ENCODE peak calls at places on chromosomes 16 and 17, in nine cellular contexts. P is fibroblast of lung, C is heart left ventricle, Z is cardiac muscle cell, N is AG04450, O is mammary epithelial cell, L is thoracic aorta, A is psoas muscle, K is aorta. D is an unnamed sample.

GRCh38 chr16:27481282-27481934 is 68.3 kb downstream of the GTF3C1 start:
- DNase-seq in C (no peak), Z (no peak), A (no peak), K (peak; percentile 64), L (no peak), O (no peak), N (no peak), P (no peak), D (no peak)

GRCh38 chr17:52383493-52384100 is 225.1 kb upstream of the CA10 start:
- DNase-seq in C (peak; percentile 21), Z (peak; percentile 84), A (no peak), K (no peak), P (peak; percentile 1), N (no peak), L (no peak), O (peak; percentile 64), D (peak; percentile 60)

GRCh38 chr16:62041401-62041800 is 5.2 kb upstream of the CDH8 start:
- DNase-seq in N (no peak), Z (peak; percentile 73), K (no peak), O (peak; percentile 27), C (no peak), P (no peak), A (no peak), L (no peak), D (no peak)

GRCh38 chr17:32805029-32805976 is 71.6 kb downstream of the MYO1D start:
- DNase-seq in N (no peak), C (no peak), L (no peak), P (no peak), A (no peak), Z (no peak), K (no peak), O (peak; percentile 58), D (no peak)

GRCh38 chr17:68522266-68522665 is 10.0 kb downstream of the PRKAR1A start:
- DNase-seq in P (no peak), C (no peak), K (no peak), N (no peak), A (no peak), L (no peak), O (no peak), Z (no peak), D (no peak)

GRCh38 chr17:17737938-17738894 is 57.0 kb downstream of the RAI1 start:
- DNase-seq in Z (peak; percentile 75), C (no peak), K (no peak), N (no peak), L (no peak), O (peak; percentile 44), A (no peak), P (peak; percentile 47), D (no peak)

GRCh38 chr17:57895382-57896060 is 45.7 kb upstream of the MRPS23 start:
- DNase-seq in N (no peak), P (no peak), K (no peak), C (peak; percentile 70), L (no peak), Z (no peak), O (no peak), A (no peak), D (no peak)

GRCh38 chr17:48023408-48024148 is 14.0 kb downstream of the COPZ2 start:
- DNase-seq in C (peak; percentile 83), L (peak; percentile 71), Z (peak; percentile 82), K (peak; percentile 96), O (peak; percentile 83), P (peak; percentile 56), A (peak; percentile 89), N (no peak), D (peak; percentile 97)

GRCh38 chr17:7854851-7855642 is at the start of gene TMEM88:
- DNase-seq in N (no peak), A (no peak), Z (peak; percentile 87), K (peak; percentile 84), L (no peak), O (no peak), P (no peak), C (peak; percentile 68), D (no peak)

GRCh38 chr17:50955667-50956120 is 89.5 kb upstream of the TOB1 start:
- DNase-seq in N (no peak), Z (no peak), O (no peak), K (no peak), L (no peak), P (no peak), C (no peak), A (no peak), D (no peak)

GRCh38 chr16:28258571-28258970 is 33.8 kb upstream of the SBK1 start:
- DNase-seq in P (no peak), K (peak; percentile 80), A (peak; percentile 79), O (no peak), Z (peak; percentile 87), N (no peak), L (no peak), C (peak; percentile 67), D (no peak)

GRCh38 chr17:19386974-19387920 is at the start of gene MFAP4:
- DNase-seq in P (peak; percentile 97), C (peak; percentile 71), Z (peak; percentile 58), N (peak; percentile 88), A (peak; percentile 75), L (no peak), O (no peak), K (peak; percentile 91), D (peak; percentile 78)

GRCh38 chr16:82891424-82891823 is 264.7 kb downstream of the CDH13 start:
- DNase-seq in A (no peak), C (no peak), K (no peak), N (no peak), L (no peak), P (no peak), Z (no peak), O (no peak), D (no peak)

GRCh38 chr16:68081796-68082567 is 3.2 kb upstream of the NFATC3 start:
- DNase-seq in K (no peak), C (no peak), Z (no peak), P (no peak), A (no peak), L (no peak), O (no peak), N (no peak), D (no peak)

GRCh38 chr17:40364906-40365305 is 369 bp upstream of the GJD3 start:
- DNase-seq in P (no peak), C (no peak), N (no peak), A (no peak), O (no peak), Z (no peak), L (no peak), K (peak; percentile 47), D (no peak)

GRCh38 chr16:30558789-30559377 is 709 bp upstream of the ZNF764 start:
- DNase-seq in O (no peak), L (no peak), N (no peak), P (no peak), A (no peak), Z (no peak), C (no peak), K (peak; percentile 82), D (no peak)
- H3K4me3 ChIP-seq in O (peak overlapping the region; percentile 35), L (peak overlapping the region; percentile 84), N (peak overlapping the region; percentile 50), P (peak overlapping the region; percentile 30), A (peak overlapping the region; percentile 96), Z (no peak overlapping the region), C (peak overlapping the region; percentile 81), K (no peak overlapping the region), D (peak overlapping the region; percentile 93)

DNA sequence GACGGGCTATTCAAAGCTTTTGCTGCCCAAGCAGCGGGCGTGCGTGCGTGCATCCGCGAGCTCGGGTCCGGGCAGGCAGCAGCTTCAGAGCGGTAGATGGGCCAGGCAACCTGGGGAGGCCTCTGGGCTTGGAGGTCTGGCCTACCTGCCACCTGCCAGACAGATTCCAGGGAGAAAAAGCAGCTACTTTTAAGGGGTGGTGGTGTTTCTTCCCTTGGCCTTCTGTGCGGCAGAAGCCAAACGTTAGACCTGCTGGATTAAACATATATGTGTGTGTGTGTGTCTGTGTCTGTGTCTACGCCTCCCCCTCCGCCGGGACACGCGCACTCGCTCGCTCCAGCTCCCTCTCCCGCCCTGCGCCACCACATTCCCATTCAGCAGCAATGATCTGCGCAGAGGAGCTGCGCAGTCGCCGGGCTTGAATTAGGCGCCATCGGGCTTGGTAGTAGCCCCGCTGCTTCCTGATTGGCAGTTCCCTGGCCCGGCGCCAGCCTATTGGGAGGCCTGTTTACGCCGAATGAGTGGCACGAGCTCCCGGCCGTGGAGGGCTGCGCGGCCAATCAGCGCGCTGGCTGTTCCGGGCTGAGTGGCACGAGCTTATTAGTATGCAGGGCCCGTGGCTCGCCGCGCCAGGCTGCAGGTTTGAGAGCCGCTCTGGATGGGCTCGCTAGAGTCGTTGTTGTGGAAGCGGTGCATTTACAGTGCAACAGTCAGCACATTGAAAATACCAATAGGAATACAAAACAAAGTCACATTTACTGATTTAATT is at the start of gene BAHCC1:
- DNase-seq in A (peak; percentile 100), C (peak; percentile 100), K (peak; percentile 100), Z (peak; percentile 100), L (peak; percentile 100), O (peak; percentile 100), P (peak; percentile 100), N (peak; percentile 99), D (peak; percentile 100)
- H3K27me3 ChIP-seq in A (no peaks in the 10 kb centered on the region), C (no peaks in the 10 kb centered on the region), K (no peaks in the 10 kb centered on the region), Z (no peaks in the 10 kb centered on the region), L (no peaks in the 10 kb centered on the region), O (no peaks in the 10 kb centered on the region), P (no peaks in the 10 kb centered on the region), N (no peaks in the 10 kb centered on the region), D (no peaks in the 10 kb centered on the region)

DNA sequence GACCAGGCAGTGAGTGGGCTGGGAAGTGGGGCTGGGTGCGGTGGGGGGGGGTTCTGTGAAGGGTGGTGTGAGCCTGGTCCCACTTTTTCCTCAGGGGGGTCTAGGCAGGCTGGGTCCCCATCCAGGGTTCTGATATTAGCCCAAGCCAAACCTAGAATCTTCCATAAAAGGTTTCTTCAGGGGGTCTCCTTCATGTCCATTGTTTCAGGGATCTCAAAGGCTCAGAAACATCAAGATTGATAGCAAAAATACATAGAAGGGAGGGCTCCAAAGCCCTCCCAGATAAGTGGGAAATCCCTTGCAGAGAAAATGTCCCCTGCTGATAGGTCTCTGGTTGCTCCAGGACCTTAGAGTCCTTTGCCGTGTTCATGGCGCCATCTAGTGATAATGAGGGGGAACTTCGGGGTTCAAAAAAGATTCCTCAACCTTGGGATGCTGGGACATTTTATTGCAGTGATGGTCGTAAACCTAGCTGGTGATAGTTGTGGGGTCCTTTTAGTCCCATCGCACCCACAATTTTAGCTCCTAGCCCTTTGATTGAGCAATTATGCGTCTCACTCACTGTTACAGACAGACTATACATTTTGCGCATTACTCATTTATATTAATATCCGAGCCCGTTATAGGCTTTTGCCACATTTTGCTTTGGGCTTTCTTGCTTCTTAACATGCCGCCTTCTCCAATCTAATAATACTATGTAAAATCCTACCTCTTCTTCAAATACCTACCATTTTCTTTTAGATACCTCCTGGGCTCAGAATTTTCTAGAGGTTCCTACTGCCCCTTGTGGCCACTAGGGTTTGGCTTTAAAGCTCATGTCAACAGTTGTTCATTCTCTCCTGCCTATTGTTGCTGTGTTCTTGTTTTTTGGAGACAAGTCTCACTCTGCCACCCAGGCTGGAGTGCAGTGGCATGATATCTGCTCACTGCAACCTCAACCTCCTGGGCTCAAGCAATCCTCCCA is 35.1 kb downstream of the IGF2BP1 start:
- DNase-seq in L (no peak), C (no peak), A (no peak), N (peak; percentile 60), O (peak; percentile 59), K (no peak), P (peak; percentile 85), Z (peak; percentile 85), D (peak; percentile 55)
- H3K4me3 ChIP-seq in L (no peak overlapping the region), C (no peak overlapping the region), A (no peak overlapping the region), N (no peak overlapping the region), O (no peak overlapping the region), K (no peak overlapping the region), P (no peak overlapping the region), Z (no peak overlapping the region), D (peak overlapping the region; percentile 15)

DNA sequence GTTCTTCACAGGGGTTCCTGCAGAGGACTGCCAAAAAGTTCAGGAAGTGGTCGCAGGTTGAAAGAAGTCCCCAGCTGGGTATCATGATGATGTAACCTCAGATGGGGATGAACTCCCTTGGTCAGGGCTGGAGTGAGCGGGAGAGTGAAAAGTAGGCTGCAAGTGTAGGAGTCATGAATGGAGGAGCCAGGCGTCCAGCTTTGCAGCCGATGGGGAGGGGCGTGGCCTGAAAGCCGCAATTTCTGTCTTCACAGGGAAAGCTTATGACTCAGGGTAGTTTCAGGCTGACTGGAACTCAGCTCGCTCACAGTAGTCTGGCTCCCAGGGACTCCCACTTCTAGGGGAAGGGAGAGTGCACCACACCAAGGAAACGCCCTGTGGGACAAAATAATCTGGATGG is 70.0 kb upstream of the HS3ST3A1 start:
- DNase-seq in O (no peak), C (no peak), A (no peak), L (no peak), Z (no peak), K (no peak), P (no peak), N (no peak), D (peak; percentile 60)
- H3K27me3 ChIP-seq in O (peaks cover 2% of the 10 kb centered on the region), C (no peaks in the 10 kb centered on the region), A (no peaks in the 10 kb centered on the region), L (no peaks in the 10 kb centered on the region), Z (no peaks in the 10 kb centered on the region), K (peaks cover 3% of the 10 kb centered on the region), P (no peaks in the 10 kb centered on the region), N (no peaks in the 10 kb centered on the region), D (no peaks in the 10 kb centered on the region)